ENCODE peak calls at places on chromosome 15, in five cellular contexts. One of them, this sample, is unnamed.

GRCh38 chr15:66108483-66109270 is 144.9 kb downstream of the MEGF11 start:
- DNase-seq in WTC11: no peak
- DNase-seq in activated CD4-positive, alpha-beta T cell treated with anti-CD3 and anti-CD28 coated beads for 36 hours: no peak
- DNase-seq in HuH-7: no peak
- DNase-seq in tibial nerve: no peak
- DNase-seq in this sample: no peak

GRCh38 chr15:67240235-67241131 is 14.0 kb downstream of the AAGAB start:
- DNase-seq in activated CD4-positive, alpha-beta T cell treated with anti-CD3 and anti-CD28 coated beads for 36 hours: peak; percentile 48
- DNase-seq in HuH-7: no peak
- DNase-seq in WTC11: no peak
- DNase-seq in tibial nerve: no peak
- DNase-seq in this sample: peak; percentile 63

GRCh38 chr15:64127521-64128275 is 23.8 kb upstream of the SNX22 start:
- DNase-seq in WTC11: no peak
- DNase-seq in HuH-7: no peak
- DNase-seq in activated CD4-positive, alpha-beta T cell treated with anti-CD3 and anti-CD28 coated beads for 36 hours: no peak
- DNase-seq in tibial nerve: no peak
- DNase-seq in this sample: no peak

GRCh38 chr15:85284497-85284896 is 95.9 kb upstream of the AKAP13 start:
- DNase-seq in tibial nerve: no peak
- DNase-seq in HuH-7: no peak
- DNase-seq in activated CD4-positive, alpha-beta T cell treated with anti-CD3 and anti-CD28 coated beads for 36 hours: no peak
- DNase-seq in WTC11: no peak
- DNase-seq in this sample: no peak

GRCh38 chr15:25883860-25884259 is 20.7 kb upstream of the ATP10A start:
- DNase-seq in HuH-7: no peak
- DNase-seq in WTC11: no peak
- DNase-seq in activated CD4-positive, alpha-beta T cell treated with anti-CD3 and anti-CD28 coated beads for 36 hours: no peak
- DNase-seq in tibial nerve: no peak
- DNase-seq in this sample: no peak

GRCh38 chr15:59274126-59274970 is 67.7 kb downstream of the LDHAL6B start:
- DNase-seq in WTC11: no peak
- DNase-seq in activated CD4-positive, alpha-beta T cell treated with anti-CD3 and anti-CD28 coated beads for 36 hours: no peak
- DNase-seq in tibial nerve: no peak
- DNase-seq in HuH-7: no peak
- DNase-seq in this sample: peak; percentile 86

GRCh38 chr15:83324799-83325198 is 40.3 kb upstream of the BNC1 start:
- DNase-seq in WTC11: no peak
- DNase-seq in HuH-7: no peak
- DNase-seq in activated CD4-positive, alpha-beta T cell treated with anti-CD3 and anti-CD28 coated beads for 36 hours: no peak
- DNase-seq in tibial nerve: no peak
- DNase-seq in this sample: no peak

GRCh38 chr15:91921821-91922198 is 68.3 kb downstream of the SLCO3A1 start:
- DNase-seq in WTC11: no peak
- DNase-seq in HuH-7: no peak
- DNase-seq in activated CD4-positive, alpha-beta T cell treated with anti-CD3 and anti-CD28 coated beads for 36 hours: no peak
- DNase-seq in tibial nerve: no peak
- DNase-seq in this sample: no peak

This sample was measured in HT-29.